ENCODE peak calls at places on chromosomes 3 and 15, in four cellular contexts. One of them, this sample, is unnamed.

GRCh38 chr15:101135532-101136166 is 116.2 kb downstream of the CHSY1 start:
- DNase-seq in GM19239: peak
- DNase-seq in progenitor cell of endocrine pancreas: no peak
- DNase-seq in NCI-H1105: no peak
- DNase-seq in this sample: no peak

GRCh38 chr3:73668366-73668765 is 43.6 kb upstream of the PDZRN3 start:
- DNase-seq in NCI-H1105: no peak
- DNase-seq in GM19239: no peak
- DNase-seq in progenitor cell of endocrine pancreas: no peak
- DNase-seq in this sample: no peak

GRCh38 chr15:44529864-44530604 is 6.9 kb upstream of the EIF3J start:
- DNase-seq in GM19239: no peak
- DNase-seq in NCI-H1105: no peak
- DNase-seq in progenitor cell of endocrine pancreas: no peak
- DNase-seq in this sample: no peak

GRCh38 chr3:197454014-197454413 is 101.8 kb downstream of the BDH1 start:
- DNase-seq in progenitor cell of endocrine pancreas: no peak
- DNase-seq in NCI-H1105: no peak
- DNase-seq in GM19239: peak
- DNase-seq in this sample: no peak

GRCh38 chr3:129567176-129567705 is 24.3 kb downstream of the H1-8 start:
- DNase-seq in NCI-H1105: no peak
- DNase-seq in GM19239: no peak
- DNase-seq in progenitor cell of endocrine pancreas: no peak
- DNase-seq in this sample: no peak

GRCh38 chr3:31240466-31240865 is 292.3 kb upstream of the STT3B start:
- DNase-seq in GM19239: no peak
- DNase-seq in progenitor cell of endocrine pancreas: no peak
- DNase-seq in NCI-H1105: no peak
- DNase-seq in this sample: no peak

GRCh38 chr3:18223591-18224338 is 201.4 kb downstream of the SATB1 start:
- DNase-seq in GM19239: peak
- DNase-seq in NCI-H1105: no peak
- DNase-seq in progenitor cell of endocrine pancreas: no peak
- DNase-seq in this sample: no peak

GRCh38 chr3:51375571-51375970 is 9.5 kb upstream of the MANF start:
- DNase-seq in NCI-H1105: no peak
- DNase-seq in progenitor cell of endocrine pancreas: no peak
- DNase-seq in GM19239: no peak
- DNase-seq in this sample: no peak

GRCh38 chr3:5013021-5013906 is 34.0 kb downstream of the BHLHE40 start:
- DNase-seq in NCI-H1105: no peak
- DNase-seq in progenitor cell of endocrine pancreas: no peak
- DNase-seq in GM19239: no peak
- DNase-seq in this sample: peak

GRCh38 chr15:69723404-69724097 is 270.9 kb downstream of the RPLP1 start:
- DNase-seq in progenitor cell of endocrine pancreas: no peak
- DNase-seq in GM19239: no peak
- DNase-seq in NCI-H1105: peak
- DNase-seq in this sample: no peak

GRCh38 chr15:48644498-48644826 is 1.0 kb downstream of the FBN1 start:
- DNase-seq in progenitor cell of endocrine pancreas: no peak
- DNase-seq in NCI-H1105: no peak
- DNase-seq in GM19239: no peak
- DNase-seq in this sample: no peak

GRCh38 chr3:151044706-151045105 is 40.8 kb upstream of the MED12L start:
- DNase-seq in progenitor cell of endocrine pancreas: no peak
- DNase-seq in GM19239: no peak
- DNase-seq in NCI-H1105: no peak
- DNase-seq in this sample: no peak

GRCh38 chr15:74312445-74313007 is 54.9 kb downstream of the CYP11A1 start:
- DNase-seq in progenitor cell of endocrine pancreas: no peak
- DNase-seq in NCI-H1105: peak
- DNase-seq in GM19239: no peak
- DNase-seq in this sample: no peak

GRCh38 chr15:41949400-41950126 is 22.8 kb downstream of the EHD4 start:
- DNase-seq in progenitor cell of endocrine pancreas: no peak
- DNase-seq in NCI-H1105: no peak
- DNase-seq in GM19239: no peak
- DNase-seq in this sample: no peak

GRCh38 chr3:8869613-8870012 is 93.7 kb downstream of the RAD18 start:
- DNase-seq in NCI-H1105: no peak
- DNase-seq in GM19239: no peak
- DNase-seq in progenitor cell of endocrine pancreas: no peak
- DNase-seq in this sample: no peak

GRCh38 chr15:35089556-35089955 is 4.5 kb upstream of the NANOGP8 start:
- DNase-seq in NCI-H1105: no peak
- DNase-seq in GM19239: no peak
- DNase-seq in progenitor cell of endocrine pancreas: no peak
- DNase-seq in this sample: no peak

GRCh38 chr15:43121863-43122262 is 11.5 kb upstream of the TMEM62 start:
- DNase-seq in NCI-H1105: no peak
- DNase-seq in progenitor cell of endocrine pancreas: no peak
- DNase-seq in GM19239: no peak
- DNase-seq in this sample: no peak

GRCh38 chr3:53192608-53193007 is 31.6 kb downstream of the PRKCD start:
- DNase-seq in NCI-H1105: no peak
- DNase-seq in progenitor cell of endocrine pancreas: no peak
- DNase-seq in GM19239: peak
- DNase-seq in this sample: no peak

GRCh38 chr3:62144482-62144881 is 228.9 kb downstream of the FEZF2 start:
- DNase-seq in GM19239: no peak
- DNase-seq in NCI-H1105: no peak
- DNase-seq in progenitor cell of endocrine pancreas: no peak
- DNase-seq in this sample: no peak

GRCh38 chr3:71010731-71011455 is 572.6 kb downstream of the FOXP1 start:
- DNase-seq in progenitor cell of endocrine pancreas: no peak
- DNase-seq in GM19239: peak
- DNase-seq in NCI-H1105: no peak
- DNase-seq in this sample: no peak

GRCh38 chr15:79779739-79780138 is 117.1 kb downstream of the MTHFS start:
- DNase-seq in progenitor cell of endocrine pancreas: no peak
- DNase-seq in GM19239: no peak
- DNase-seq in NCI-H1105: no peak
- DNase-seq in this sample: no peak